ENCODE peak calls at places on chromosomes 3 and 15, in six cellular contexts. T, Y, X, B, L and J are unnamed samples.

GRCh38 chr3:185758912-185759311 is 65.9 kb downstream of the IGF2BP2 start:
- DNase-seq in B (no peak), T (no peak), X (no peak), L (no peak), Y (no peak), J (no peak)

GRCh38 chr3:143751643-143752178 is 96.6 kb downstream of the SLC9A9 start:
- DNase-seq in X (no peak), L (peak), Y (no peak), B (no peak), T (no peak), J (no peak)

GRCh38 chr15:83873966-83874365 is 220.0 kb downstream of the ADAMTSL3 start:
- DNase-seq in X (no peak), Y (no peak), L (no peak), T (no peak), B (peak), J (no peak)

GRCh38 chr3:88984832-88985231 is 122.6 kb upstream of the EPHA3 start:
- DNase-seq in X (no peak), Y (no peak), T (no peak), L (no peak), B (no peak), J (no peak)

GRCh38 chr3:64268926-64269325 is 43.7 kb upstream of the PRICKLE2 start:
- DNase-seq in T (no peak), L (no peak), Y (no peak), X (no peak), B (no peak), J (no peak)

GRCh38 chr3:134079111-134079531 is 49.4 kb upstream of the SLCO2A1 start:
- DNase-seq in X (no peak), Y (no peak), T (no peak), B (no peak), L (no peak), J (no peak)

GRCh38 chr15:62066663-62067447 is at the start of gene C2CD4A:
- DNase-seq in T (no peak), B (peak), X (no peak), Y (peak), L (peak), J (peak)

GRCh38 chr3:195873281-195873887 is 35.0 kb downstream of the TNK2 start:
- DNase-seq in X (no peak), B (no peak), L (no peak), T (no peak), Y (no peak), J (no peak)

GRCh38 chr3:123301331-123302184 is 99.8 kb downstream of the SEC22A start:
- DNase-seq in L (no peak), T (no peak), X (no peak), Y (no peak), B (no peak), J (no peak)

GRCh38 chr3:180594631-180595348 is 7.2 kb upstream of the TTC14 start:
- DNase-seq in L (no peak), B (no peak), X (peak), Y (peak), T (no peak), J (no peak)

GRCh38 chr3:62602987-62603386 is 229.6 kb upstream of the FEZF2 start:
- DNase-seq in X (no peak), T (no peak), Y (no peak), B (no peak), L (no peak), J (no peak)

GRCh38 chr3:114519415-114519814 is 225.6 kb downstream of the TIGIT start:
- DNase-seq in B (no peak), L (no peak), T (no peak), Y (no peak), X (no peak), J (no peak)

GRCh38 chr3:42706721-42707619 is 4.4 kb upstream of the HHATL start:
- DNase-seq in L (no peak), T (no peak), X (no peak), B (no peak), Y (no peak), J (no peak)

GRCh38 chr3:102722317-102722716 is 287.5 kb downstream of the ZPLD1 start:
- DNase-seq in T (no peak), X (no peak), B (no peak), L (no peak), Y (no peak), J (no peak)

GRCh38 chr15:52228928-52229327 is 37.7 kb upstream of the GNB5 start:
- DNase-seq in Y (no peak), B (no peak), X (no peak), L (no peak), T (no peak), J (no peak)

GRCh38 chr15:59169337-59169736 is 37.3 kb upstream of the LDHAL6B start:
- DNase-seq in L (no peak), T (no peak), Y (no peak), X (no peak), B (no peak), J (no peak)

GRCh38 chr15:101396484-101397261 is 92.8 kb downstream of the PCSK6 start:
- DNase-seq in X (no peak), L (no peak), Y (no peak), B (no peak), T (no peak), J (no peak)

GRCh38 chr15:90560229-90560771 is 30.6 kb downstream of the CRTC3 start:
- DNase-seq in X (peak), T (no peak), L (no peak), B (no peak), Y (no peak), J (no peak)

GRCh38 chr3:182609575-182610156 is 183.6 kb upstream of the ATP11B start:
- DNase-seq in L (no peak), X (no peak), T (no peak), Y (peak), B (no peak), J (no peak)

GRCh38 chr3:12014613-12015012 is 10.4 kb downstream of the SYN2 start:
- DNase-seq in B (no peak), Y (no peak), X (no peak), T (no peak), L (no peak), J (no peak)

GRCh38 chr15:34987623-34987981 is 485 bp downstream of the ZNF770 start:
- DNase-seq in B (no peak), X (no peak), T (no peak), L (no peak), Y (peak), J (no peak)

GRCh38 chr3:124413393-124413792 is 316.9 kb upstream of the UMPS start:
- DNase-seq in X (no peak), L (no peak), T (no peak), Y (no peak), B (no peak), J (no peak)

GRCh38 chr3:131349946-131350347 is 31.6 kb upstream of the NUDT16 start:
- DNase-seq in X (peak), T (no peak), B (no peak), L (no peak), Y (no peak), J (no peak)

GRCh38 chr3:47019201-47019600 is 39.7 kb downstream of the NBEAL2 start:
- DNase-seq in Y (no peak), B (no peak), T (no peak), L (no peak), X (no peak), J (no peak)